ENCODE peak calls at places on chromosomes 2 and 18, in five cellular contexts. L is activated T-cell treated with anti-CD3 and anti-CD28 coated beads for 1 hour; J is upper lobe of left lung; G is activated T-helper 1 cell treated with anti-CD3 and anti-CD28 coated beads, Interleukin-2, amount 50 U/mL, for 16 hours; N is H4. R is an unnamed sample.

GRCh38 chr18:48542513-48543181 is 3.8 kb downstream of the CTIF start:
- DNase-seq in J (no peak), G (no peak), N (no peak), L (no peak), R (no peak)

GRCh38 chr2:110716959-110717645 is 15.3 kb upstream of the ACOXL start:
- DNase-seq in G (no peak), N (no peak), J (no peak), L (no peak), R (no peak)

GRCh38 chr2:173979721-173980351 is 14.7 kb upstream of the SP3 start:
- DNase-seq in J (no peak), N (no peak), L (no peak), G (no peak), R (no peak)

GRCh38 chr2:188032786-188033185 is 258.9 kb upstream of the GULP1 start:
- DNase-seq in L (no peak), N (no peak), J (no peak), G (no peak), R (no peak)

GRCh38 chr2:20542761-20543578 is 96.1 kb downstream of the RHOB start:
- DNase-seq in L (no peak), G (no peak), J (no peak), N (no peak), R (no peak)

GRCh38 chr2:241009601-241010530 is 11.4 kb downstream of the SNED1 start:
- DNase-seq in G (no peak), L (peak), N (peak), J (peak), R (no peak)

GRCh38 chr2:178404380-178404767 is 46.6 kb downstream of the PRKRA start:
- DNase-seq in N (peak), L (no peak), J (peak), G (no peak), R (no peak)

GRCh38 chr2:205670292-205670691 is 12.0 kb upstream of the NRP2 start:
- DNase-seq in J (no peak), G (no peak), N (no peak), L (no peak), R (no peak)

GRCh38 chr18:58416704-58417683 is 211.9 kb downstream of the ALPK2 start:
- DNase-seq in J (no peak), N (no peak), G (no peak), L (no peak), R (no peak)

GRCh38 chr18:9765505-9765904 is 57.4 kb downstream of the RAB31 start:
- DNase-seq in N (no peak), L (no peak), J (no peak), G (no peak), R (no peak)

GRCh38 chr2:56680971-56681631 is 497.3 kb downstream of the CCDC85A start:
- DNase-seq in J (no peak), L (no peak), N (no peak), G (no peak), R (no peak)

GRCh38 chr2:95277246-95277906 is 3.1 kb downstream of the PROM2 start:
- DNase-seq in L (no peak), N (peak), G (no peak), J (peak), R (no peak)

GRCh38 chr2:171102802-171103201 is 57.9 kb downstream of the TLK1 start:
- DNase-seq in J (no peak), L (no peak), N (no peak), G (no peak), R (no peak)

GRCh38 chr18:27005589-27005988 is 140.1 kb upstream of the AQP4 start:
- DNase-seq in N (peak), L (no peak), G (no peak), J (no peak), R (no peak)

GRCh38 chr2:168995744-168996143 is 35.4 kb downstream of the ABCB11 start:
- DNase-seq in L (no peak), J (no peak), N (no peak), G (no peak), R (no peak)

GRCh38 chr2:234494361-234495075 is 2.4 kb downstream of the ARL4C start:
- DNase-seq in G (no peak), J (peak), L (no peak), N (peak), R (no peak)

GRCh38 chr2:43605079-43605655 is 9.3 kb upstream of the THADA start:
- DNase-seq in J (no peak), L (no peak), G (no peak), N (peak), R (no peak)

R was measured in cerebellar nuclear complex.